ENCODE peak calls at places on chromosome 21, in five cellular contexts. A is SK-N-SH, L is GM12878, W is K562, T is H1. Q is an unnamed sample.
A peak's percentile ranks its signal among the peaks of the same experiment; 100 is the strongest.

GRCh38 chr21:44000360-44000759 is 11.7 kb upstream of the TRAPPC10 start:
- DNase-seq in T (no peak), L (no peak), W (no peak), A (no peak), Q (no peak)

GRCh38 chr21:41011968-41012367 is 156.0 kb upstream of the BACE2 start:
- DNase-seq in A (no peak), T (no peak), L (no peak), W (no peak), Q (no peak)

GRCh38 chr21:14092834-14093560 is 117.8 kb downstream of the LIPI start:
- DNase-seq in W (no peak), T (no peak), L (no peak), A (no peak), Q (no peak)

GRCh38 chr21:28516996-28517592 is 475.6 kb downstream of the LTN1 start:
- DNase-seq in A (peak; percentile 47), W (peak; percentile 11), L (peak; percentile 8), T (peak; percentile 85), Q (peak; percentile 65)

GRCh38 chr21:38355992-38356781 is 99.4 kb downstream of the KCNJ15 start:
- DNase-seq in W (peak; percentile 89), T (peak; percentile 93), A (peak; percentile 85), L (peak; percentile 17), Q (peak; percentile 57)

GRCh38 chr21:41169701-41170100 is 1.7 kb downstream of the BACE2 start:
- DNase-seq in T (no peak), W (no peak), L (no peak), A (no peak), Q (no peak)

GRCh38 chr21:38956791-38957571 is 151.3 kb downstream of the ETS2 start:
- DNase-seq in W (peak; percentile 27), T (no peak), L (no peak), A (no peak), Q (no peak)

GRCh38 chr21:20443558-20444155 is 554.6 kb upstream of the NCAM2 start:
- DNase-seq in L (no peak), A (peak; percentile 25), W (peak; percentile 17), T (no peak), Q (no peak)

GRCh38 chr21:42039470-42039901 is 29.3 kb upstream of the ZBTB21 start:
- DNase-seq in W (no peak), L (no peak), T (no peak), A (no peak), Q (no peak)

GRCh38 chr21:29376556-29376955 is 77.8 kb downstream of the BACH1 start:
- DNase-seq in A (no peak), T (peak; percentile 67), W (peak; percentile 59), L (no peak), Q (no peak)

GRCh38 chr21:18812308-18812707 is 408.7 kb upstream of the TMPRSS15 start:
- DNase-seq in L (no peak), W (no peak), T (no peak), A (no peak), Q (peak; percentile 95)

GRCh38 chr21:42705346-42705745 is 51.9 kb downstream of the PDE9A start:
- DNase-seq in L (no peak), T (no peak), W (no peak), A (no peak), Q (no peak)

GRCh38 chr21:38351176-38351959 is 94.6 kb downstream of the KCNJ15 start:
- DNase-seq in T (no peak), L (no peak), A (no peak), W (no peak), Q (no peak)

GRCh38 chr21:36803801-36804452 is 105.0 kb downstream of the SIM2 start:
- DNase-seq in W (no peak), A (no peak), L (no peak), T (no peak), Q (no peak)

GRCh38 chr21:39430457-39430856 is 15.1 kb downstream of the LCA5L start:
- DNase-seq in L (no peak), A (no peak), W (peak; percentile 89), T (no peak), Q (no peak)

DNA sequence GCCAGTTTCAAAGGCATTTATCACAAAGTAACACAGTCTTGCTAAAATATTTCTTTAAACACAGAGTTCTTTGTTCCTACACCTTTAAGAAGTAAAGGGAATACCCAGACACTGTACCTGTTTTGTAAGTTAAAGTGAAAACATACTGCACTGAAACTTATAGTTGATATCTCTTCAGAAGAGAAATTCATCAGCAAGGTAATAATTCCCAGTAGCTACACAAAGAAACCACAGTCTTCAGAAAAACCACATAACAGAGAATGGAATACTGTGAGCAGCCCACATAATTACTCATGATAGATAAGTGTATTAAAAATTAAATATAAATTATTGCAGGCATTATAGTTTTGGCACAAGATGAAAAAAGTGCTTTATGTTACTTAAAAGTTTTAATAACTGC is 276.6 kb downstream of the SETD4 start:
- DNase-seq in T (no peak), A (no peak), L (no peak), W (no peak), Q (no peak)
- TF ChIP-seq GABPA in T (no peak), A (no peak), L (no peak), W (no peak), Q (no peak)

GRCh38 chr21:25997788-25998611 is 172.6 kb downstream of the APP start:
- DNase-seq in W (no peak), T (no peak), L (no peak), A (no peak), Q (no peak)
- TF ChIP-seq GABPA in W (no peak), T (no peak), L (no peak), A (no peak), Q (no peak)

GRCh38 chr21:31446206-31446900 is 102.3 kb upstream of the TIAM1 start:
- DNase-seq in W (no peak), L (no peak), A (no peak), T (no peak), Q (no peak)
- TF ChIP-seq GABPA in W (no peak), L (no peak), A (no peak), T (no peak), Q (no peak)

GRCh38 chr21:45280178-45280821 is 7.4 kb downstream of the POFUT2 start:
- DNase-seq in L (no peak), A (no peak), T (no peak), W (no peak), Q (no peak)
- TF ChIP-seq GABPA in L (no peak), A (no peak), T (no peak), W (no peak), Q (no peak)